ENCODE peak calls at places on chromosomes 11 and 22, in seven cellular contexts. O is PC-9; S is stimulated activated CD4-positive, alpha-beta T cell treated with anti-CD3 and anti-CD28 coated beads, Interleukin-4, amount 100 ng/mL, for 4 hours; B is dorsolateral prefrontal cortex; C is Daoy; F is heart left ventricle; R is fibroblast of the conjunctiva. E is an unnamed sample.

GRCh38 chr11:42239102-42239501 is 779.6 kb upstream of the LRRC4C start:
- DNase-seq in O (no peak), B (no peak), S (no peak), R (peak; percentile 18), F (no peak), C (no peak), E (no peak)

GRCh38 chr22:27504360-27504759 is 297.2 kb downstream of the MN1 start:
- DNase-seq in F (no peak), S (no peak), C (no peak), O (no peak), B (no peak), R (no peak), E (no peak)

GRCh38 chr22:40567626-40568328 is 68.7 kb downstream of the MRTFA start:
- DNase-seq in O (no peak), B (no peak), R (no peak), S (no peak), C (no peak), F (no peak), E (no peak)

GRCh38 chr11:84289381-84289906 is 1003.3 kb upstream of the CCDC90B start:
- DNase-seq in C (no peak), R (no peak), O (no peak), S (no peak), B (no peak), F (no peak), E (no peak)

GRCh38 chr11:122215244-122215992 is 99.4 kb upstream of the BLID start:
- DNase-seq in R (peak; percentile 86), B (peak; percentile 32), C (peak; percentile 87), F (peak; percentile 86), O (no peak), S (no peak), E (no peak)

GRCh38 chr11:111303476-111303875 is 5.1 kb downstream of the POU2AF3 start:
- DNase-seq in R (no peak), O (peak; percentile 97), S (no peak), B (no peak), F (no peak), C (no peak), E (peak; percentile 44)

GRCh38 chr11:63629426-63629825 is 15.2 kb upstream of the PLAAT3 start:
- DNase-seq in R (no peak), C (no peak), S (no peak), O (no peak), B (no peak), F (no peak), E (no peak)

GRCh38 chr22:17777005-17777716 is 2.9 kb upstream of the BID start:
- DNase-seq in B (no peak), O (no peak), R (no peak), F (peak; percentile 54), S (peak; percentile 62), C (peak; percentile 47), E (no peak)

GRCh38 chr11:108221401-108221800 is 1.0 kb downstream of the NPAT start:
- DNase-seq in B (no peak), S (no peak), F (no peak), R (no peak), C (no peak), O (no peak), E (peak; percentile 5)

GRCh38 chr11:115433376-115433775 is 70.8 kb downstream of the CADM1 start:
- DNase-seq in S (no peak), B (no peak), C (no peak), F (no peak), O (no peak), R (no peak), E (no peak)

GRCh38 chr22:39658367-39658766 is 87.8 kb downstream of the CACNA1I start:
- DNase-seq in R (no peak), C (no peak), O (peak; percentile 50), B (no peak), S (peak; percentile 8), F (no peak), E (no peak)

GRCh38 chr11:65489061-65489705 is 9.7 kb upstream of the MALAT1 start:
- DNase-seq in B (peak; percentile 77), S (no peak), F (peak; percentile 85), O (peak; percentile 64), R (no peak), C (no peak), E (no peak)

GRCh38 chr11:2259897-2260451 is 10.4 kb downstream of the ASCL2 start:
- DNase-seq in F (no peak), C (no peak), R (no peak), B (no peak), S (no peak), O (no peak), E (no peak)

GRCh38 chr11:19437760-19438159 is 197.0 kb upstream of the E2F8 start:
- DNase-seq in C (peak; percentile 74), S (no peak), B (no peak), O (peak; percentile 94), F (no peak), R (peak; percentile 48), E (no peak)

GRCh38 chr11:34929794-34930763 is 13.7 kb downstream of the PDHX start:
- DNase-seq in F (no peak), B (no peak), S (no peak), O (no peak), C (no peak), R (no peak), E (no peak)

GRCh38 chr22:50506611-50507420 is 686 bp downstream of the LMF2 start:
- DNase-seq in R (no peak), F (no peak), S (no peak), B (no peak), C (peak; percentile 15), O (no peak), E (no peak)

GRCh38 chr11:66369073-66369894 is 2.3 kb downstream of the SLC29A2 start:
- DNase-seq in R (no peak), S (no peak), C (no peak), O (no peak), F (no peak), B (no peak), E (no peak)

GRCh38 chr22:27667121-27667843 is 134.3 kb downstream of the MN1 start:
- DNase-seq in R (no peak), C (peak; percentile 88), S (no peak), F (no peak), B (no peak), O (no peak), E (no peak)

GRCh38 chr22:31102441-31103081 is 4.8 kb downstream of the SELENOM start:
- DNase-seq in F (peak; percentile 79), S (no peak), B (no peak), C (peak; percentile 48), O (peak; percentile 71), R (peak; percentile 98), E (no peak)

GRCh38 chr11:218815-219593 is 11.5 kb downstream of the RIC8A start:
- DNase-seq in F (no peak), R (no peak), O (no peak), C (no peak), S (no peak), B (no peak), E (no peak)

GRCh38 chr11:65814131-65814959 is 19.4 kb upstream of the SNX32 start:
- DNase-seq in F (peak; percentile 60), O (no peak), C (peak; percentile 52), B (no peak), S (no peak), R (no peak), E (no peak)

GRCh38 chr22:22786301-22787115 is 101.1 kb upstream of the IGLL5 start:
- DNase-seq in F (no peak), B (no peak), C (no peak), O (no peak), S (no peak), R (no peak), E (peak; percentile 92)

GRCh38 chr11:125141686-125142535 is 22.6 kb upstream of the PKNOX2 start:
- DNase-seq in C (peak; percentile 48), O (no peak), S (peak; percentile 34), B (peak; percentile 22), F (peak; percentile 54), R (no peak), E (no peak)

GRCh38 chr22:27223317-27224177 is 566.2 kb downstream of the MIAT start:
- DNase-seq in B (no peak), O (peak; percentile 80), C (peak; percentile 86), R (no peak), F (no peak), S (no peak), E (no peak)

GRCh38 chr11:26134481-26135355 is 197.2 kb upstream of the ANO3 start:
- DNase-seq in R (peak; percentile 3), O (no peak), F (no peak), S (no peak), B (no peak), C (no peak), E (no peak)

GRCh38 chr22:48100685-48101417 is 1338.4 kb downstream of the TBC1D22A start:
- DNase-seq in F (no peak), R (no peak), O (no peak), C (no peak), S (no peak), B (no peak), E (no peak)

GRCh38 chr11:128251140-128251539 is 336.2 kb downstream of the ETS1 start:
- DNase-seq in O (no peak), B (no peak), F (no peak), R (no peak), S (no peak), C (no peak), E (no peak)

GRCh38 chr11:5343474-5344335 is at the start of gene OR51B5:
- DNase-seq in R (no peak), O (no peak), F (no peak), B (no peak), C (no peak), S (no peak), E (no peak)

GRCh38 chr11:6843670-6844069 is 1.8 kb upstream of the OR10A5 start:
- DNase-seq in O (no peak), C (no peak), B (no peak), F (no peak), S (no peak), R (no peak), E (no peak)

E was measured in NCI-H774.